ENCODE peak calls at places on chromosome 1, in seven cellular contexts. One of them, this sample, is unnamed.
A peak's percentile ranks its signal among the peaks of the same experiment; 100 is the strongest.

GRCh38 chr1:220894025-220894923 is 15.0 kb downstream of the HLX start:
- DNase-seq in AG04450: no peak
- DNase-seq in LNCaP clone FGC: no peak
- DNase-seq in cardiac fibroblast: no peak
- DNase-seq in ovary: no peak
- DNase-seq in GM23338: peak; percentile 57
- DNase-seq in psoas muscle: no peak
- DNase-seq in this sample: no peak

GRCh38 chr1:234666206-234666605 is 56.2 kb upstream of the IRF2BP2 start:
- DNase-seq in AG04450: no peak
- DNase-seq in cardiac fibroblast: no peak
- DNase-seq in LNCaP clone FGC: no peak
- DNase-seq in psoas muscle: no peak
- DNase-seq in ovary: no peak
- DNase-seq in GM23338: no peak
- DNase-seq in this sample: no peak

GRCh38 chr1:31798433-31799195 is 17.2 kb downstream of the SPOCD1 start:
- DNase-seq in psoas muscle: peak; percentile 45
- DNase-seq in GM23338: no peak
- DNase-seq in LNCaP clone FGC: no peak
- DNase-seq in AG04450: peak; percentile 75
- DNase-seq in cardiac fibroblast: peak; percentile 89
- DNase-seq in ovary: no peak
- DNase-seq in this sample: peak; percentile 89

GRCh38 chr1:201696217-201696761 is 132.7 kb upstream of the IPO9 start:
- DNase-seq in psoas muscle: peak; percentile 96
- DNase-seq in cardiac fibroblast: peak; percentile 94
- DNase-seq in LNCaP clone FGC: peak; percentile 99
- DNase-seq in ovary: peak; percentile 76
- DNase-seq in GM23338: no peak
- DNase-seq in AG04450: peak; percentile 63
- DNase-seq in this sample: peak; percentile 74

GRCh38 chr1:93878501-93878888 is 511 bp downstream of the DNTTIP2 start:
- DNase-seq in ovary: peak; percentile 49
- DNase-seq in GM23338: peak; percentile 36
- DNase-seq in psoas muscle: peak; percentile 82
- DNase-seq in cardiac fibroblast: peak; percentile 42
- DNase-seq in LNCaP clone FGC: no peak
- DNase-seq in AG04450: no peak
- DNase-seq in this sample: peak; percentile 81

GRCh38 chr1:23394664-23395063 is 25.0 kb upstream of the ZNF436 start:
- DNase-seq in AG04450: no peak
- DNase-seq in cardiac fibroblast: peak; percentile 67
- DNase-seq in psoas muscle: peak; percentile 90
- DNase-seq in GM23338: peak; percentile 60
- DNase-seq in LNCaP clone FGC: no peak
- DNase-seq in ovary: peak; percentile 93
- DNase-seq in this sample: no peak

GRCh38 chr1:202540448-202540847 is 169.8 kb downstream of the SYT2 start:
- DNase-seq in ovary: no peak
- DNase-seq in psoas muscle: no peak
- DNase-seq in AG04450: no peak
- DNase-seq in LNCaP clone FGC: no peak
- DNase-seq in GM23338: no peak
- DNase-seq in cardiac fibroblast: peak; percentile 9
- DNase-seq in this sample: no peak

GRCh38 chr1:245380790-245381535 is 226.2 kb downstream of the KIF26B start:
- DNase-seq in AG04450: no peak
- DNase-seq in GM23338: peak; percentile 63
- DNase-seq in psoas muscle: no peak
- DNase-seq in cardiac fibroblast: no peak
- DNase-seq in ovary: no peak
- DNase-seq in LNCaP clone FGC: no peak
- DNase-seq in this sample: no peak

GRCh38 chr1:21659099-21659923 is 9.8 kb downstream of the RAP1GAP start:
- DNase-seq in AG04450: no peak
- DNase-seq in psoas muscle: peak; percentile 78
- DNase-seq in LNCaP clone FGC: no peak
- DNase-seq in GM23338: peak; percentile 85
- DNase-seq in cardiac fibroblast: peak; percentile 61
- DNase-seq in ovary: peak; percentile 87
- DNase-seq in this sample: peak; percentile 60

GRCh38 chr1:59016390-59016789 is 232.5 kb upstream of the JUN start:
- DNase-seq in GM23338: no peak
- DNase-seq in ovary: no peak
- DNase-seq in AG04450: no peak
- DNase-seq in LNCaP clone FGC: no peak
- DNase-seq in cardiac fibroblast: no peak
- DNase-seq in psoas muscle: no peak
- DNase-seq in this sample: peak; percentile 33
- TF ChIP-seq CTCF in GM23338: no peak
- TF ChIP-seq CTCF in ovary: no peak
- TF ChIP-seq CTCF in AG04450: no peak
- TF ChIP-seq CTCF in LNCaP clone FGC: no peak
- TF ChIP-seq CTCF in cardiac fibroblast: no peak
- TF ChIP-seq CTCF in psoas muscle: no peak
- TF ChIP-seq CTCF in this sample: peak; percentile 18

DNA sequence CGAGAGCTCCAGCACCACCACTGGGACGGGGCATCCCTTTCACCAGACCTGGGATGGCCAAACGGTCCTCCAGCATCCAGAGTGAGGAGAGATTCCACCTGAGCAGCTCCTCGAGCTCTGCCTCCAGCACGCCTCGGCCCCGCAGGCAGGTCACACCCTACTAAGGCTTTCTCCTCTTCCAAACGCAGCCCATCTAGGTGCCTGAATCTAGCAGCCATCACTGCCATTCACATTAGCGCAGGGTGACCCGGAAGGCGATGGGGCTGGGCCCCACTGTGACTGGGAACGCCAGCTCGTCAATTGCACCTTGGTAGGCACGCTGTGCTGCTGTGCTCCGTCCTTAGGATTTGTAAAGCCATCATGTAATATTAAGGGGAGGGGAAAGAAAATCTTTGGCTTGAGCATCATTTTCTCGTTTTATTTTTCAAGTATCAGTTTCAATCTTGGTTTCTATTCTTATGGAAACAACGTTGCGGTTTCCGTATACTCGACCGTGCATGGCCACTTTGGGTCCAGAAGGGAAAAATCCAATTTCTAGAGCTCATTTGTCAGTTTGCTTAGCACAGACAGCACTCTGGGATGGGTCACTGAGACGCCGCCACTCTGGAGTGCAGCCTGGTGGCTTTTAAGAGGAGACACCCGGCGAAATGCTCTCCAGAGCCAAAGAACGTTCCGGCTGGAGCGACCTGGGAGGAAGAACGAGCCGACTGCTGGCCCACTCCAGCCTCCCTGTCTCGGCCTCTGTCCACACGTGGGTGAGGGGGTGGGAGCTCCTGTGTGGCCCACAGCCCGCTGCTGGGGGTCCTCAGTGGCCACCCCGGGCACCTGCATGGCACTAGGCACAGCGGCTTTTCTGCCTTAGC is 173.6 kb downstream of the PRDM16 start:
- DNase-seq in GM23338: no peak
- DNase-seq in AG04450: no peak
- DNase-seq in psoas muscle: no peak
- DNase-seq in LNCaP clone FGC: no peak
- DNase-seq in ovary: no peak
- DNase-seq in cardiac fibroblast: no peak
- DNase-seq in this sample: no peak
- H3K4me3 ChIP-seq in GM23338: no peak overlapping the region
- H3K4me3 ChIP-seq in AG04450: no peak overlapping the region
- H3K4me3 ChIP-seq in psoas muscle: no peak overlapping the region
- H3K4me3 ChIP-seq in LNCaP clone FGC: no peak overlapping the region
- H3K4me3 ChIP-seq in ovary: no peak overlapping the region
- H3K4me3 ChIP-seq in cardiac fibroblast: no peak overlapping the region
- H3K4me3 ChIP-seq in this sample: no peak overlapping the region

DNA sequence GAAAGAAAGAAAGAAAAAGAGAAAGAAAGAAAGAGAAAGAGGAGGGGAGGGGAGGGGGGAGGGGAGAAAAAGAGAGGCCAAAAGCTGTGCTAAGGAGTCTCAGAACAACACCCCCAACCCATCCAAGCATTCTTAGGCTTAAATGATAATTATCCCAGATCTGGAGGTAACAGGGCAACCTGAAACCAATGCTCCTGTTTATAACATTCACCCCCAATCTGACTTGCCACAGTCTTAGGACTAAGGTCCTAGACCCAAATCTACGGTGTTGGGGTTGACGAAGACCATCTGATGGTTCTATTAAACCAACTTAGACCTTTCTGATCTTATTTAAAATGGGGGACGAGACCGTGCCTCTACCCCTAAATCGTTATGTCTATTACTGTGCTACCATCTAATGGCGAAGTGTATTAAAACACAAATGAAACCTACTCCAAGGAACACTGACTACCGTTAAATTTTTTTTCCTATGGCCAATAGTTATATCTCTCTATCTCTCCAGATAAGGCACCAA is 119.3 kb upstream of the CDC42BPA start:
- DNase-seq in GM23338: peak; percentile 70
- DNase-seq in AG04450: no peak
- DNase-seq in cardiac fibroblast: peak; percentile 83
- DNase-seq in LNCaP clone FGC: no peak
- DNase-seq in ovary: no peak
- DNase-seq in psoas muscle: no peak
- DNase-seq in this sample: peak; percentile 59
- TF ChIP-seq CTCF in GM23338: peak; percentile 69
- TF ChIP-seq CTCF in AG04450: peak; percentile 53
- TF ChIP-seq CTCF in cardiac fibroblast: peak; percentile 5
- TF ChIP-seq CTCF in LNCaP clone FGC: peak; percentile 53
- TF ChIP-seq CTCF in ovary: no peak
- TF ChIP-seq CTCF in psoas muscle: peak; percentile 50
- TF ChIP-seq CTCF in this sample: peak; percentile 49

DNA sequence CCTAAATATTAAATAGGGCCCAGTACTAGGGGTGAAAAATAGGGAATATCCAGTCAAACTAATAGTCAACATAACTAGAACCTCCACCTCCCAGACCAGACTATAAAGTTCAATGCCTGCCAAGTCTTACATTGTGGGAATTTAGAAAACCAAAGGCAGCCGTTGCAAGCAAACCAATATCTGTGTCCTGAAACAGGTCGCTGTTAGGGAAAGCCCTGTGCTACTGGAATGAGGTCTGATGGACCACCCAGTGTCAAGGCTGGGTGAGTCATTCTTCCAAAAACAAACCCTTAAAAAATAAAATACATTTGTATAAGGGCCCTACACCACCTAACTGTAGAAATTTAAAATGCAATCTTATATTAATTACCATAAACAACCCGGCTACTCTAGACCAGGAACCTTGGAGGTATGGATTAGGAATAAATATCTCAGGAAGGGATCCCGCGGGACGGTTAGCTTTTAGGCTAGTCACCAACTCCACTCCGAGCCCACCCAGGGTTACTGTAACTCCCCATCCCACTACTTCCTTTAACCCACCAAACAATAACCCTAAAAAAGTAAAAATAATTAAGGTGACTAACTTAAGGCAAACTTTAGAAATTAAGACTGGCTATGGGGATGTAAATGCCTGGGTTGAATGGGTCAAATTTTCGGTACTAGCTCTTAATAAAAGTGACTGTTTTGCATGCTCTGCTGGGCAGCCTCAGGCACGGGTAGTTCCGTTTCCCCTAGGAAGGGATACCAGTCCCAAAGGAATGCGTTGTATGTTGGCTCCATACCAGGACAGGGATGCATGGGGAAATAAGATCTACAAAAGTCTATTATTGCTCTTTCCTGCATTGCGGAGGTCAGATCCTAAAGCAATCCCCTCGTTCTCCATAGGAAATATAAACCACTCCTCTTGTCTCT is 65.4 kb upstream of the TLR5 start:
- DNase-seq in ovary: no peak
- DNase-seq in psoas muscle: no peak
- DNase-seq in cardiac fibroblast: no peak
- DNase-seq in LNCaP clone FGC: no peak
- DNase-seq in GM23338: no peak
- DNase-seq in AG04450: no peak
- DNase-seq in this sample: peak; percentile 26
- H3K4me3 ChIP-seq in ovary: no peak overlapping the region
- H3K4me3 ChIP-seq in psoas muscle: no peak overlapping the region
- H3K4me3 ChIP-seq in cardiac fibroblast: no peak overlapping the region
- H3K4me3 ChIP-seq in LNCaP clone FGC: no peak overlapping the region
- H3K4me3 ChIP-seq in GM23338: no peak overlapping the region
- H3K4me3 ChIP-seq in AG04450: no peak overlapping the region
- H3K4me3 ChIP-seq in this sample: no peak overlapping the region

GRCh38 chr1:1778827-1779675 is 781 bp upstream of the NADK start:
- DNase-seq in GM23338: peak; percentile 91
- DNase-seq in AG04450: no peak
- DNase-seq in psoas muscle: peak; percentile 85
- DNase-seq in ovary: peak; percentile 66
- DNase-seq in LNCaP clone FGC: peak; percentile 44
- DNase-seq in cardiac fibroblast: no peak
- DNase-seq in this sample: peak; percentile 84
- TF ChIP-seq CTCF in GM23338: peak; percentile 15
- TF ChIP-seq CTCF in AG04450: no peak
- TF ChIP-seq CTCF in psoas muscle: no peak
- TF ChIP-seq CTCF in ovary: no peak
- TF ChIP-seq CTCF in LNCaP clone FGC: peak; percentile 24
- TF ChIP-seq CTCF in cardiac fibroblast: no peak
- TF ChIP-seq CTCF in this sample: no peak

GRCh38 chr1:155860939-155861496 is 1.7 kb downstream of the SYT11 start:
- DNase-seq in GM23338: peak; percentile 11
- DNase-seq in LNCaP clone FGC: no peak
- DNase-seq in cardiac fibroblast: no peak
- DNase-seq in AG04450: no peak
- DNase-seq in ovary: no peak
- DNase-seq in psoas muscle: no peak
- DNase-seq in this sample: no peak
- H3K4me3 ChIP-seq in GM23338: peak overlapping the region; percentile 61
- H3K4me3 ChIP-seq in LNCaP clone FGC: no peak overlapping the region
- H3K4me3 ChIP-seq in cardiac fibroblast: peak overlapping the region; percentile 48
- H3K4me3 ChIP-seq in AG04450: peak overlapping the region; percentile 64
- H3K4me3 ChIP-seq in ovary: peak overlapping the region; percentile 39
- H3K4me3 ChIP-seq in psoas muscle: peak overlapping the region; percentile 77
- H3K4me3 ChIP-seq in this sample: no peak overlapping the region